ENCODE peak calls at places on chromosomes 2 and 18, in ten cellular contexts. One of them, this sample, is unnamed.

GRCh38 chr18:13570216-13570615 is 156.1 kb downstream of the FAM210A start:
- DNase-seq in left ventricle myocardium inferior: no peak
- DNase-seq in aorta: no peak
- DNase-seq in kidney: no peak
- DNase-seq in CD4-positive, alpha-beta memory T cell: no peak
- DNase-seq in stomach: no peak
- DNase-seq in mesendoderm: peak
- DNase-seq in brain microvascular endothelial cell: no peak
- DNase-seq in body of pancreas: no peak
- DNase-seq in thoracic aorta: no peak
- DNase-seq in this sample: no peak

GRCh38 chr2:143901185-143901842 is 618.6 kb downstream of the ZEB2 start:
- DNase-seq in left ventricle myocardium inferior: no peak
- DNase-seq in aorta: no peak
- DNase-seq in kidney: no peak
- DNase-seq in CD4-positive, alpha-beta memory T cell: no peak
- DNase-seq in stomach: no peak
- DNase-seq in mesendoderm: no peak
- DNase-seq in brain microvascular endothelial cell: peak
- DNase-seq in body of pancreas: no peak
- DNase-seq in thoracic aorta: no peak
- DNase-seq in this sample: no peak

GRCh38 chr2:207930747-207931146 is 94.6 kb downstream of the PLEKHM3 start:
- DNase-seq in left ventricle myocardium inferior: no peak
- DNase-seq in aorta: no peak
- DNase-seq in kidney: no peak
- DNase-seq in CD4-positive, alpha-beta memory T cell: no peak
- DNase-seq in stomach: peak
- DNase-seq in mesendoderm: no peak
- DNase-seq in brain microvascular endothelial cell: no peak
- DNase-seq in body of pancreas: peak
- DNase-seq in thoracic aorta: no peak
- DNase-seq in this sample: no peak

GRCh38 chr18:11906926-11907874 is 917 bp downstream of the MPPE1 start:
- DNase-seq in left ventricle myocardium inferior: no peak
- DNase-seq in aorta: no peak
- DNase-seq in kidney: no peak
- DNase-seq in CD4-positive, alpha-beta memory T cell: no peak
- DNase-seq in stomach: no peak
- DNase-seq in mesendoderm: peak
- DNase-seq in brain microvascular endothelial cell: no peak
- DNase-seq in body of pancreas: no peak
- DNase-seq in thoracic aorta: no peak
- DNase-seq in this sample: no peak

GRCh38 chr2:96506016-96506906 is 1.1 kb upstream of the NEURL3 start:
- DNase-seq in left ventricle myocardium inferior: no peak
- DNase-seq in aorta: no peak
- DNase-seq in kidney: no peak
- DNase-seq in CD4-positive, alpha-beta memory T cell: no peak
- DNase-seq in stomach: no peak
- DNase-seq in mesendoderm: no peak
- DNase-seq in brain microvascular endothelial cell: no peak
- DNase-seq in body of pancreas: no peak
- DNase-seq in thoracic aorta: no peak
- DNase-seq in this sample: no peak

GRCh38 chr2:64919261-64919660 is 69.9 kb upstream of the SLC1A4 start:
- DNase-seq in left ventricle myocardium inferior: no peak
- DNase-seq in aorta: no peak
- DNase-seq in kidney: no peak
- DNase-seq in CD4-positive, alpha-beta memory T cell: no peak
- DNase-seq in stomach: no peak
- DNase-seq in mesendoderm: no peak
- DNase-seq in brain microvascular endothelial cell: no peak
- DNase-seq in body of pancreas: no peak
- DNase-seq in thoracic aorta: no peak
- DNase-seq in this sample: no peak

GRCh38 chr2:37718515-37719161 is 47.2 kb upstream of the CDC42EP3 start:
- DNase-seq in left ventricle myocardium inferior: no peak
- DNase-seq in aorta: no peak
- DNase-seq in kidney: no peak
- DNase-seq in CD4-positive, alpha-beta memory T cell: no peak
- DNase-seq in stomach: no peak
- DNase-seq in mesendoderm: no peak
- DNase-seq in brain microvascular endothelial cell: no peak
- DNase-seq in body of pancreas: no peak
- DNase-seq in thoracic aorta: no peak
- DNase-seq in this sample: no peak

GRCh38 chr2:218229239-218229638 is 12.2 kb downstream of the ARPC2 start:
- DNase-seq in left ventricle myocardium inferior: no peak
- DNase-seq in aorta: no peak
- DNase-seq in kidney: no peak
- DNase-seq in CD4-positive, alpha-beta memory T cell: peak
- DNase-seq in stomach: no peak
- DNase-seq in mesendoderm: no peak
- DNase-seq in brain microvascular endothelial cell: peak
- DNase-seq in body of pancreas: no peak
- DNase-seq in thoracic aorta: no peak
- DNase-seq in this sample: peak

GRCh38 chr2:162729469-162729868 is 109.1 kb downstream of the KCNH7 start:
- DNase-seq in left ventricle myocardium inferior: no peak
- DNase-seq in aorta: no peak
- DNase-seq in kidney: no peak
- DNase-seq in CD4-positive, alpha-beta memory T cell: no peak
- DNase-seq in stomach: no peak
- DNase-seq in mesendoderm: no peak
- DNase-seq in brain microvascular endothelial cell: no peak
- DNase-seq in body of pancreas: no peak
- DNase-seq in thoracic aorta: no peak
- DNase-seq in this sample: no peak

DNA sequence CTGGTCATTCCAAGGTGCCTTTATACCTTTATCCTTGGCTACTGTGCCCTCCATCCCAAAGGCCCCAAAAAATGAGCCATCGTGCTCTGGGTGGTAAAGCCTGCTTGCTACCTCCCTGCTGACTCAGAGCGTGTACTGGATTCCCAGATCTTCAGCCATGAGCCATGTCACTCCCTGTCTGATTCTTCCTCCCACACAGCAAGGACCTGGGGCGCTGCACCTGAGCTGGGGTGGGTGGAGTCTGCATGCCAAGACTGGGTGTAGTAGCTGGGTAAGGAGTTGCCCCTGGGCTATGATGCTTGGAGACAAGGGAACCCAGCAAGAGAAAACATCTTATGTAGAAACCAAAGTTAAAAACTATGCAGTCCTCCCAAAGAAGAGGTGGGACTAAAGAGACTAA is 37.2 kb upstream of the APCDD1 start:
- DNase-seq in left ventricle myocardium inferior: no peak
- DNase-seq in aorta: no peak
- DNase-seq in kidney: no peak
- DNase-seq in CD4-positive, alpha-beta memory T cell: no peak
- DNase-seq in stomach: no peak
- DNase-seq in mesendoderm: no peak
- DNase-seq in brain microvascular endothelial cell: no peak
- DNase-seq in body of pancreas: no peak
- DNase-seq in thoracic aorta: no peak
- DNase-seq in this sample: no peak
- H3K27ac ChIP-seq in left ventricle myocardium inferior: no peak
- H3K27ac ChIP-seq in aorta: no peak
- H3K27ac ChIP-seq in kidney: no peak
- H3K27ac ChIP-seq in CD4-positive, alpha-beta memory T cell: no peak
- H3K27ac ChIP-seq in stomach: no peak
- H3K27ac ChIP-seq in mesendoderm: no peak
- H3K27ac ChIP-seq in brain microvascular endothelial cell: no peak
- H3K27ac ChIP-seq in body of pancreas: no peak
- H3K27ac ChIP-seq in thoracic aorta: no peak
- H3K27ac ChIP-seq in this sample: no peak

GRCh38 chr18:48785686-48786470 is 164.9 kb downstream of the SMAD7 start:
- DNase-seq in left ventricle myocardium inferior: peak
- DNase-seq in aorta: peak
- DNase-seq in kidney: peak
- DNase-seq in CD4-positive, alpha-beta memory T cell: no peak
- DNase-seq in stomach: no peak
- DNase-seq in mesendoderm: no peak
- DNase-seq in brain microvascular endothelial cell: no peak
- DNase-seq in body of pancreas: no peak
- DNase-seq in thoracic aorta: no peak
- DNase-seq in this sample: no peak

GRCh38 chr18:48788378-48788777 is 162.4 kb downstream of the SMAD7 start:
- DNase-seq in left ventricle myocardium inferior: no peak
- DNase-seq in aorta: no peak
- DNase-seq in kidney: no peak
- DNase-seq in CD4-positive, alpha-beta memory T cell: no peak
- DNase-seq in stomach: no peak
- DNase-seq in mesendoderm: no peak
- DNase-seq in brain microvascular endothelial cell: no peak
- DNase-seq in body of pancreas: no peak
- DNase-seq in thoracic aorta: no peak
- DNase-seq in this sample: no peak

GRCh38 chr18:48786621-48787522 is 163.9 kb downstream of the SMAD7 start:
- DNase-seq in left ventricle myocardium inferior: peak
- DNase-seq in aorta: peak
- DNase-seq in kidney: peak
- DNase-seq in CD4-positive, alpha-beta memory T cell: no peak
- DNase-seq in stomach: no peak
- DNase-seq in mesendoderm: no peak
- DNase-seq in brain microvascular endothelial cell: no peak
- DNase-seq in body of pancreas: no peak
- DNase-seq in thoracic aorta: no peak
- DNase-seq in this sample: no peak

GRCh38 chr18:48789259-48789812 is 161.4 kb downstream of the SMAD7 start:
- DNase-seq in left ventricle myocardium inferior: no peak
- DNase-seq in aorta: no peak
- DNase-seq in kidney: no peak
- DNase-seq in CD4-positive, alpha-beta memory T cell: no peak
- DNase-seq in stomach: no peak
- DNase-seq in mesendoderm: no peak
- DNase-seq in brain microvascular endothelial cell: no peak
- DNase-seq in body of pancreas: no peak
- DNase-seq in thoracic aorta: no peak
- DNase-seq in this sample: no peak

DNA sequence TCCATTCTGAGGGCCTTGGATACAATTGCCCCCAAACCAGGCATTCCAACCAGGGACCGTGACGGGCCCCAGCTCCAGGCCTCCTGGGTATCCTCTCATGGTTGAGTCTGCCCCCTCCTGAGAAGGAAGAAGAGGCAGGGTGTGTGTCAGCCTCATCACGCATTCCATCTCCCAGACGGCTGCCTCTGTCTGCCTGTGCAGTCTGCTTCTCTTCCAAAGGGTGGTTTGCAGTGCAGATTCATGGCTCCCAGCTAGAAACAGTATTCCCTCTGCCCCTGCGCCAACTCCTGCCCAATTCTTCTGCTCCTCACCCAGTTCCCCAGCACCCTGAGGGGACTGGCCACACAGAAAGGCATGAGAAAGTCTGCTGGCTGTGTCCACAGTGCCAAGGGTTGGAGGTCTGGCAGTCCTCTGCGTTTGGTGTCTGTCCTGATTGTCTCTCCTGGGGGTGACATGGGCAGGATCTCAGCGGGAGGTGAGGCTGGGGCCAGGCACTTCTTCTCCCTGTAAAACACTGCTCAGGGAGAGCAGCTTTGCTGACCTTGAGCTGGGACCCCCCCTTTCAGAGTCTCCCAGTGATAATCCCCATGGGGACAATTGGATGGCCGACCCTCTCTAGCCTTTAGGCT is 163.1 kb downstream of the SMAD7 start:
- DNase-seq in left ventricle myocardium inferior: peak
- DNase-seq in aorta: peak
- DNase-seq in kidney: peak
- DNase-seq in CD4-positive, alpha-beta memory T cell: no peak
- DNase-seq in stomach: no peak
- DNase-seq in mesendoderm: no peak
- DNase-seq in brain microvascular endothelial cell: peak
- DNase-seq in body of pancreas: no peak
- DNase-seq in thoracic aorta: no peak
- DNase-seq in this sample: no peak
- H3K27ac ChIP-seq in left ventricle myocardium inferior: no peak
- H3K27ac ChIP-seq in aorta: no peak
- H3K27ac ChIP-seq in kidney: no peak
- H3K27ac ChIP-seq in CD4-positive, alpha-beta memory T cell: no peak
- H3K27ac ChIP-seq in stomach: no peak
- H3K27ac ChIP-seq in mesendoderm: no peak
- H3K27ac ChIP-seq in brain microvascular endothelial cell: peak
- H3K27ac ChIP-seq in body of pancreas: no peak
- H3K27ac ChIP-seq in thoracic aorta: peak
- H3K27ac ChIP-seq in this sample: no peak

GRCh38 chr2:109447251-109447661 is 166.5 kb downstream of the SEPTIN10 start:
- DNase-seq in left ventricle myocardium inferior: no peak
- DNase-seq in aorta: peak
- DNase-seq in kidney: no peak
- DNase-seq in CD4-positive, alpha-beta memory T cell: no peak
- DNase-seq in stomach: no peak
- DNase-seq in mesendoderm: no peak
- DNase-seq in brain microvascular endothelial cell: peak
- DNase-seq in body of pancreas: no peak
- DNase-seq in thoracic aorta: no peak
- DNase-seq in this sample: no peak
- H3K27ac ChIP-seq in left ventricle myocardium inferior: no peak
- H3K27ac ChIP-seq in aorta: no peak
- H3K27ac ChIP-seq in kidney: no peak
- H3K27ac ChIP-seq in CD4-positive, alpha-beta memory T cell: no peak
- H3K27ac ChIP-seq in stomach: no peak
- H3K27ac ChIP-seq in mesendoderm: no peak
- H3K27ac ChIP-seq in brain microvascular endothelial cell: peak
- H3K27ac ChIP-seq in body of pancreas: no peak
- H3K27ac ChIP-seq in thoracic aorta: peak
- H3K27ac ChIP-seq in this sample: no peak

DNA sequence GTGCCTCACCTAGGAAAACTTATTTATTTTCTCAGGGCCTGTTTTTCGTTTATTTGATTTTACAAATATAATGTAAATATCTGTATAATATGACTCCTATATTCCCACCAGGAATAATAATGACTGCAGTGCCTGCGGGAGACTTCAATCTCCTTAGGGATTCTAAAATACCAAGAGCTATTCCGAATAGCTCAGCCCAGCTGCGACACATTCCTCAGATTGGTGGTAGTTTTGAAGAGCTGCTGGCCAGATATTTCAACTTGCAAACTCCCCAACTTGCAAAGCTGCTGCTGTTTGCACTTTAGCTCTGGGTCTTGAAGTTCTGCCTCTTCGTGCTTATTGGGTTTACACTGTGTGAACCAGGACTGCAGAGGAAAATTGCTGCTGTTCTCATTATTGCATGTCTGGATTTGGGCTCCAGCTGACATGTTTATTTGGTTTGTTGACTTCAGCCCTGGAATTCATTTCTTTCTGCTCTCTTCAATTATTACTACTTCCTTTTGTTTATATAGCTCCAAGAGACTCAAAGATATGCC is 480.2 kb upstream of the CHST9 start:
- DNase-seq in left ventricle myocardium inferior: no peak
- DNase-seq in aorta: no peak
- DNase-seq in kidney: no peak
- DNase-seq in CD4-positive, alpha-beta memory T cell: no peak
- DNase-seq in stomach: no peak
- DNase-seq in mesendoderm: peak
- DNase-seq in brain microvascular endothelial cell: no peak
- DNase-seq in body of pancreas: no peak
- DNase-seq in thoracic aorta: no peak
- DNase-seq in this sample: no peak
- H3K27ac ChIP-seq in left ventricle myocardium inferior: no peak
- H3K27ac ChIP-seq in aorta: no peak
- H3K27ac ChIP-seq in kidney: no peak
- H3K27ac ChIP-seq in CD4-positive, alpha-beta memory T cell: no peak
- H3K27ac ChIP-seq in stomach: no peak
- H3K27ac ChIP-seq in mesendoderm: peak
- H3K27ac ChIP-seq in brain microvascular endothelial cell: no peak
- H3K27ac ChIP-seq in body of pancreas: no peak
- H3K27ac ChIP-seq in thoracic aorta: no peak
- H3K27ac ChIP-seq in this sample: no peak